ENCODE peak calls at places on chromosomes 2 and 18, in four cellular contexts. One of them, this sample, is unnamed. For H3K4me1, the result is how much of the 10 kb centered on the place peaks cover.

GRCh38 chr2:129895061-129895460 is 84.4 kb upstream of the RAB6C start:
- DNase-seq in endodermal cell: no peak
- DNase-seq in A549: no peak
- DNase-seq in CD8-positive, alpha-beta T cell: peak
- DNase-seq in this sample: no peak

GRCh38 chr2:147945660-147946059 is 74.9 kb downstream of the ORC4 start:
- DNase-seq in endodermal cell: peak
- DNase-seq in A549: no peak
- DNase-seq in CD8-positive, alpha-beta T cell: no peak
- DNase-seq in this sample: no peak

GRCh38 chr2:45007961-45008295 is 1.3 kb downstream of the SIX2 start:
- DNase-seq in endodermal cell: no peak
- DNase-seq in A549: no peak
- DNase-seq in CD8-positive, alpha-beta T cell: no peak
- DNase-seq in this sample: no peak

GRCh38 chr2:88880441-88880953 is 189.0 kb downstream of the RPIA start:
- DNase-seq in endodermal cell: peak
- DNase-seq in A549: peak
- DNase-seq in CD8-positive, alpha-beta T cell: no peak
- DNase-seq in this sample: no peak

GRCh38 chr2:16623046-16623445 is 42.6 kb downstream of the CYRIA start:
- DNase-seq in endodermal cell: no peak
- DNase-seq in A549: no peak
- DNase-seq in CD8-positive, alpha-beta T cell: no peak
- DNase-seq in this sample: no peak

GRCh38 chr2:181515719-181516118 is 58.5 kb downstream of the ITGA4 start:
- DNase-seq in endodermal cell: no peak
- DNase-seq in A549: no peak
- DNase-seq in CD8-positive, alpha-beta T cell: no peak
- DNase-seq in this sample: no peak

GRCh38 chr2:115880558-115880957 is 1438.1 kb downstream of the DPP10 start:
- DNase-seq in endodermal cell: no peak
- DNase-seq in A549: no peak
- DNase-seq in CD8-positive, alpha-beta T cell: no peak
- DNase-seq in this sample: no peak

GRCh38 chr2:197500503-197501179 is 462 bp downstream of the HSPE1 start:
- DNase-seq in endodermal cell: no peak
- DNase-seq in A549: no peak
- DNase-seq in CD8-positive, alpha-beta T cell: no peak
- DNase-seq in this sample: no peak

GRCh38 chr2:54881759-54882158 is 158.3 kb downstream of the EML6 start:
- DNase-seq in endodermal cell: no peak
- DNase-seq in A549: no peak
- DNase-seq in CD8-positive, alpha-beta T cell: no peak
- DNase-seq in this sample: no peak

GRCh38 chr2:130763405-130763804 is 8.1 kb downstream of the AMER3 start:
- DNase-seq in endodermal cell: no peak
- DNase-seq in A549: no peak
- DNase-seq in CD8-positive, alpha-beta T cell: no peak
- DNase-seq in this sample: no peak

GRCh38 chr2:65129276-65129612 is 662 bp downstream of the RAB1A start:
- DNase-seq in endodermal cell: no peak
- DNase-seq in A549: no peak
- DNase-seq in CD8-positive, alpha-beta T cell: no peak
- DNase-seq in this sample: no peak

GRCh38 chr18:56267334-56267733 is 371.1 kb downstream of the TXNL1 start:
- DNase-seq in endodermal cell: peak
- DNase-seq in A549: no peak
- DNase-seq in CD8-positive, alpha-beta T cell: no peak
- DNase-seq in this sample: peak

GRCh38 chr2:136874258-136874657 is 108.9 kb downstream of the THSD7B start:
- DNase-seq in endodermal cell: peak
- DNase-seq in A549: no peak
- DNase-seq in CD8-positive, alpha-beta T cell: no peak
- DNase-seq in this sample: no peak

GRCh38 chr2:46970334-46971288 is 55.0 kb upstream of the MCFD2 start:
- DNase-seq in endodermal cell: no peak
- DNase-seq in A549: peak
- DNase-seq in CD8-positive, alpha-beta T cell: no peak
- DNase-seq in this sample: peak

GRCh38 chr2:180015951-180016709 is 9.0 kb upstream of the CWC22 start:
- DNase-seq in endodermal cell: no peak
- DNase-seq in A549: no peak
- DNase-seq in CD8-positive, alpha-beta T cell: no peak
- DNase-seq in this sample: no peak

GRCh38 chr2:6960659-6961058 is 43.4 kb downstream of the RNF144A start:
- DNase-seq in endodermal cell: peak
- DNase-seq in A549: no peak
- DNase-seq in CD8-positive, alpha-beta T cell: no peak
- DNase-seq in this sample: no peak

GRCh38 chr18:34467059-34467458 is 242.3 kb upstream of the NOL4 start:
- DNase-seq in endodermal cell: no peak
- DNase-seq in A549: no peak
- DNase-seq in CD8-positive, alpha-beta T cell: no peak
- DNase-seq in this sample: no peak

GRCh38 chr2:82792316-82792715 is 1666.8 kb downstream of the SUCLG1 start:
- DNase-seq in endodermal cell: no peak
- DNase-seq in A549: no peak
- DNase-seq in CD8-positive, alpha-beta T cell: no peak
- DNase-seq in this sample: no peak

GRCh38 chr2:102061962-102062795 is 70.4 kb downstream of the IL1R2 start:
- DNase-seq in endodermal cell: no peak
- DNase-seq in A549: no peak
- DNase-seq in CD8-positive, alpha-beta T cell: no peak
- DNase-seq in this sample: peak

GRCh38 chr18:45282101-45282812 is 333.0 kb upstream of the SLC14A2 start:
- DNase-seq in endodermal cell: no peak
- DNase-seq in A549: no peak
- DNase-seq in CD8-positive, alpha-beta T cell: no peak
- DNase-seq in this sample: no peak

GRCh38 chr2:71923143-71923525 is 224.5 kb downstream of the CYP26B1 start:
- DNase-seq in endodermal cell: peak
- DNase-seq in A549: no peak
- DNase-seq in CD8-positive, alpha-beta T cell: no peak
- DNase-seq in this sample: no peak

DNA sequence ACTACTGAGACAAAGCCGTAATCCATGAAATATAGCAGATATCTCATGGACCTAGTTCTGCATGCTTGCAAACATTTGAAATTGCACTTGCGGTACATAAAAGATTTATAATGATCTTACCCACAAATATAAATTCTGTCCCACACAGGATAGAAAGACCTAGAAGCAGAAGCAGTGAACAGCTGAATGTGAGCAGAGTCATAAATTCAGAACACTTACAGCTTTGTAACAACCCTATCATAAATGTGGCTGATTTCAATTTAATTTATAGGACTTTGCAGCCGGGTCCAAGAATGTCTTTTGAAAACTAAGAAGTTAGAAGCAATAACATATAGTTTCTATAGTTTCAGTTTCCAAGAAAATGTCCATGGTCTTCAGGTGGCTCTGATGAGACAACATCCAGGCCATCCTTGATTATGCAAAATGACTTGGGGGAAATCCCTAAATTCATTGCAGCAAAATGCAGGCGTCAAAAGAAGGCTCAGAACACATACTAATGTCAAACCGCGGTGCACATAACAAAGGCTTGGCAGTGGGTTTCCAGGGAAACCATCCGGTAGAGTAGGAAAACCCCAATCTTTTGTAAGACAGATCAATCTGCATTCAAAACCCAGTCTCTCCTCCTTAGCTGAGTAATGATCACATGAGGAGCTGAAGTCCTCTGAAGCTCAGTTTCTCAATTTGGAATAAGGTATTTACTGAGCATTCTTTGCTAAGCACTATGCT is 442.3 kb upstream of the ID2 start:
- DNase-seq in endodermal cell: peak
- DNase-seq in A549: no peak
- DNase-seq in CD8-positive, alpha-beta T cell: peak
- DNase-seq in this sample: no peak
- H3K4me3 ChIP-seq in endodermal cell: no peak
- H3K4me3 ChIP-seq in A549: no peak
- H3K4me3 ChIP-seq in CD8-positive, alpha-beta T cell: no peak
- H3K4me3 ChIP-seq in this sample: no peak

GRCh38 chr2:133941666-133942065 is 312.2 kb upstream of the MGAT5 start:
- DNase-seq in endodermal cell: no peak
- DNase-seq in A549: no peak
- DNase-seq in CD8-positive, alpha-beta T cell: no peak
- DNase-seq in this sample: no peak

GRCh38 chr2:133937669-133938068 is 316.2 kb upstream of the MGAT5 start:
- DNase-seq in endodermal cell: no peak
- DNase-seq in A549: no peak
- DNase-seq in CD8-positive, alpha-beta T cell: no peak
- DNase-seq in this sample: no peak

GRCh38 chr2:133936096-133936495 is 317.8 kb upstream of the MGAT5 start:
- DNase-seq in endodermal cell: no peak
- DNase-seq in A549: no peak
- DNase-seq in CD8-positive, alpha-beta T cell: no peak
- DNase-seq in this sample: no peak

GRCh38 chr2:133940134-133940533 is 313.7 kb upstream of the MGAT5 start:
- DNase-seq in endodermal cell: peak
- DNase-seq in A549: no peak
- DNase-seq in CD8-positive, alpha-beta T cell: no peak
- DNase-seq in this sample: no peak

GRCh38 chr2:133936601-133937000 is 317.3 kb upstream of the MGAT5 start:
- DNase-seq in endodermal cell: no peak
- DNase-seq in A549: no peak
- DNase-seq in CD8-positive, alpha-beta T cell: no peak
- DNase-seq in this sample: no peak
- H3K4me1 ChIP-seq in endodermal cell: under half
- H3K4me1 ChIP-seq in A549: under half
- H3K4me1 ChIP-seq in CD8-positive, alpha-beta T cell: under half
- H3K4me1 ChIP-seq in this sample: under half

GRCh38 chr2:236086403-236086970 is 81.7 kb downstream of the GBX2 start:
- DNase-seq in endodermal cell: no peak
- DNase-seq in A549: no peak
- DNase-seq in CD8-positive, alpha-beta T cell: no peak
- DNase-seq in this sample: no peak
- H3K27ac ChIP-seq in endodermal cell: peak
- H3K27ac ChIP-seq in A549: peak
- H3K27ac ChIP-seq in CD8-positive, alpha-beta T cell: no peak
- H3K27ac ChIP-seq in this sample: no peak

DNA sequence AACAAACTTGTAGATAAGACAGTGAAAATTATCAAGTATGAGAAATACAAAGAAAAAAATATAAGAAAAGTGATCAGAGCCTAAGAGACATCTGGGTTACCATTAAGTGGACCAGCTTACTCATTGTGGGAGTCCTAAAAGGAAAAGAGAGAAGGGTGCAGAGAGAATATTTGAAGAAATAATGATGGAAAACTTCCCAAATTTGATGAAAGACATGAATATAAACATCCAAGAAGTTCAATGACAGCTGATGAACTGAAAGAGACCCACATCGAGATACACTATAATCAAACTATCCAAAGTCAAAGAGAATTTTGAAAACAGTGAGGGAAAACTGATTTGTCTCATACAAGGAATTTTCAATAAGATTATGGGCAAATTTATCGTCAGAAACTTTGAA is 22.5 kb downstream of the ARHGAP25 start:
- DNase-seq in endodermal cell: no peak
- DNase-seq in A549: no peak
- DNase-seq in CD8-positive, alpha-beta T cell: no peak
- DNase-seq in this sample: no peak
- H3K4me3 ChIP-seq in endodermal cell: no peak
- H3K4me3 ChIP-seq in A549: no peak
- H3K4me3 ChIP-seq in CD8-positive, alpha-beta T cell: no peak
- H3K4me3 ChIP-seq in this sample: no peak

GRCh38 chr2:154992826-154993225 is 294.3 kb downstream of the KCNJ3 start:
- DNase-seq in endodermal cell: no peak
- DNase-seq in A549: no peak
- DNase-seq in CD8-positive, alpha-beta T cell: no peak
- DNase-seq in this sample: no peak

GRCh38 chr2:154995332-154995731 is 296.8 kb downstream of the KCNJ3 start:
- DNase-seq in endodermal cell: no peak
- DNase-seq in A549: no peak
- DNase-seq in CD8-positive, alpha-beta T cell: no peak
- DNase-seq in this sample: no peak
- H3K4me1 ChIP-seq in endodermal cell: under half
- H3K4me1 ChIP-seq in A549: under half
- H3K4me1 ChIP-seq in CD8-positive, alpha-beta T cell: under half
- H3K4me1 ChIP-seq in this sample: under half

GRCh38 chr2:12325806-12326205 is 390.9 kb upstream of the TRIB2 start:
- DNase-seq in endodermal cell: no peak
- DNase-seq in A549: no peak
- DNase-seq in CD8-positive, alpha-beta T cell: no peak
- DNase-seq in this sample: no peak
- H3K27ac ChIP-seq in endodermal cell: no peak
- H3K27ac ChIP-seq in A549: no peak
- H3K27ac ChIP-seq in CD8-positive, alpha-beta T cell: no peak
- H3K27ac ChIP-seq in this sample: no peak

GRCh38 chr2:31580321-31581117 is at the start of gene SRD5A2:
- DNase-seq in endodermal cell: peak
- DNase-seq in A549: no peak
- DNase-seq in CD8-positive, alpha-beta T cell: no peak
- DNase-seq in this sample: no peak
- H3K4me3 ChIP-seq in endodermal cell: peak
- H3K4me3 ChIP-seq in A549: peak
- H3K4me3 ChIP-seq in CD8-positive, alpha-beta T cell: no peak
- H3K4me3 ChIP-seq in this sample: no peak

GRCh38 chr2:99439989-99440388 is 49.8 kb downstream of the REV1 start:
- DNase-seq in endodermal cell: no peak
- DNase-seq in A549: no peak
- DNase-seq in CD8-positive, alpha-beta T cell: no peak
- DNase-seq in this sample: no peak
- H3K4me1 ChIP-seq in endodermal cell: under half
- H3K4me1 ChIP-seq in A549: under half
- H3K4me1 ChIP-seq in CD8-positive, alpha-beta T cell: under half
- H3K4me1 ChIP-seq in this sample: under half

DNA sequence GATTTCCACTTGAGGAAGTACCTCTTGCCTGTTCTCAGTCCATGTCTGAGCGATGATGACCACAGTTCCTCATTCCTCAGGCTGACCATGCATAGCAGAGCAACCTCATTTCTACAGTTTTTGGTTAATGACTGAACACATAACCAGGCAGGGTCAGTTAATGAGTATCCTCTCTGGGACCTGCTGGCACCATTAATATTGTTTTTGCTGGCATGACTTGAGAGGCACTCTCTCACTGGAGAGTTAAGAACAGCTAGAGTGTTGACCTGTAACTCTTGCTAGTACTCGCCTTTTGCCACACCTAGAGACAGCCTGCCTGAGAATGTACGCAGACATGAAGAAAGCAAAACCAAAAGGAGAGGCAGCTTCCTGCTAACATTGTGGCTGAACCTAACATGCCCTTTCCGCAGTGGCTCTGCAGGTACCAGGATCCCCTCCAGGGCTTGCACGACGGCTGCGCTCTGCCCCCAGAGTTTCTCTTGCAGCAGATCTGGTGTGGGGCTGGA is 23.9 kb downstream of the PECR start:
- DNase-seq in endodermal cell: no peak
- DNase-seq in A549: peak
- DNase-seq in CD8-positive, alpha-beta T cell: peak
- DNase-seq in this sample: no peak
- H3K27ac ChIP-seq in endodermal cell: no peak
- H3K27ac ChIP-seq in A549: peak
- H3K27ac ChIP-seq in CD8-positive, alpha-beta T cell: peak
- H3K27ac ChIP-seq in this sample: no peak

This sample was measured in right cardiac atrium.